ENCODE peak calls at places on chromosomes 3 and 15, in ten cellular contexts. L, B, P, H, U, Y, E, R, I and S are unnamed samples.

GRCh38 chr3:53046171-53047170 is 598 bp upstream of the SFMBT1 start:
- DNase-seq in R (peak; percentile 61), Y (peak; percentile 31), L (peak; percentile 55), H (peak; percentile 54), B (no peak), U (peak; percentile 65), I (peak; percentile 58), E (peak; percentile 71), P (peak; percentile 48), S (no peak)

GRCh38 chr15:71753346-71753745 is 57.0 kb upstream of the NR2E3 start:
- DNase-seq in B (no peak), L (no peak), I (no peak), P (no peak), R (no peak), H (no peak), U (no peak), E (no peak), Y (no peak), S (no peak)

GRCh38 chr3:54356299-54357037 is 234.1 kb downstream of the CACNA2D3 start:
- DNase-seq in U (no peak), I (no peak), L (peak; percentile 42), Y (no peak), B (peak; percentile 17), E (no peak), P (no peak), H (no peak), R (no peak), S (no peak)

GRCh38 chr3:42042747-42043115 is 48.4 kb upstream of the TRAK1 start:
- DNase-seq in I (no peak), E (no peak), Y (no peak), U (no peak), P (peak; percentile 29), H (no peak), R (no peak), L (no peak), B (no peak), S (no peak)

GRCh38 chr3:30964612-30965011 is 70.2 kb upstream of the GADL1 start:
- DNase-seq in R (no peak), H (no peak), L (no peak), Y (no peak), I (no peak), U (no peak), B (no peak), P (no peak), E (no peak), S (no peak)

GRCh38 chr15:40911139-40911538 is 16.9 kb downstream of the VPS18 start:
- DNase-seq in I (no peak), Y (no peak), E (no peak), L (no peak), H (no peak), P (no peak), B (no peak), U (no peak), R (no peak), S (no peak)

GRCh38 chr3:36540898-36541518 is 160.7 kb downstream of the STAC start:
- DNase-seq in E (no peak), H (no peak), B (no peak), U (no peak), P (no peak), R (peak; percentile 23), L (no peak), I (no peak), Y (peak; percentile 71), S (peak; percentile 50)

GRCh38 chr3:168801792-168802191 is 706.1 kb upstream of the GOLIM4 start:
- DNase-seq in P (no peak), L (no peak), R (no peak), E (no peak), H (no peak), I (no peak), Y (no peak), U (no peak), B (no peak), S (no peak)

GRCh38 chr15:78620839-78621421 is at the start of gene CHRNA3:
- DNase-seq in I (no peak), H (no peak), U (no peak), B (no peak), P (no peak), L (no peak), Y (peak; percentile 56), R (no peak), E (no peak), S (peak; percentile 62)

DNA sequence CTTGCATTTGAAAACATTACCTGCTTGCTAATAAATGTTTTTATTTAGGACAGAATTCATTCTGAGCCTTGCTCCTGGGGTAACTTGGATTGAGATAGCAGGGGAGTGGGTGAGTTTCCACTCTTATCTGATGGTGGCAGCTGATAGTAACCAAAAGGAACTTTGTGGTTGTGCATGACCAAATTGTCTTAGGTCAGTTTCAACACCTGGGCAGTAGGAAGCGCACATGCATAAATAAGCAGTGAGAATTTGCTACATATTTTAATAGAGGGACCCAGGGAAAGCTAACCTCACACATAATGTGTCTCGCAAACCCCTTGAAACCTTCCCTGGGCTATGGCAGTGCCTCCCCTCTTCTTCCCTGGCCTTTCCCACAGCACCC is 65.4 kb upstream of the XCR1 start:
- DNase-seq in B (no peak), E (no peak), Y (no peak), R (no peak), H (no peak), P (no peak), I (no peak), U (no peak), L (no peak), S (no peak)
- H3K4me1 ChIP-seq in B (no peaks in the 10 kb centered on the region), E (peaks cover 21% of the 10 kb centered on the region), Y (no peaks in the 10 kb centered on the region), R (no peaks in the 10 kb centered on the region), H (no peaks in the 10 kb centered on the region), P (no peaks in the 10 kb centered on the region), I (peaks cover 21% of the 10 kb centered on the region), U (no peaks in the 10 kb centered on the region), L (no peaks in the 10 kb centered on the region), S (no peaks in the 10 kb centered on the region)

DNA sequence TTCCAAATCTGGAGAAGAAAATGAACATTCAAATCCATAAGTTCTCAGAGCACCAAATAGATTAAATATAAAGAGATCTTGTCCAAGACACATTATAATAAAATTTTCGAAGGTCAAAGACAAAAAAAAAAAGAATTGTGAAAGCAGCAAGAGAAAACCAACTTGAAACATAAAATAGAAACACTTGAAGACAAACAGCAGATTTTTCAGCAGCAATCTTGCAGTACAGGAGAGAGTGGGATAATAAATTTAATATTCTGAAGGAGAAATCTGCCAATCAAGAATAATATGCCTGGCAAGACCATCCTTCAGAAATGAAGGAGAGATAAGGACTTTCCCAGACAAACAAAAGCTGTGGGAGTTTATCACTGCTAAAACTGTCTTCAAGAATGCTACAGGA is 150.5 kb upstream of the COL8A1 start:
- DNase-seq in E (no peak), P (no peak), L (no peak), H (no peak), B (no peak), U (no peak), I (no peak), Y (no peak), R (no peak), S (no peak)
- H3K9me3 ChIP-seq in E (no peaks in the 10 kb centered on the region), P (no peaks in the 10 kb centered on the region), L (no peaks in the 10 kb centered on the region), H (peaks cover 22% of the 10 kb centered on the region), B (peaks cover 8% of the 10 kb centered on the region), U (peaks cover 6% of the 10 kb centered on the region), I (no peaks in the 10 kb centered on the region), Y (no peaks in the 10 kb centered on the region), R (no peaks in the 10 kb centered on the region), S (no peaks in the 10 kb centered on the region)

DNA sequence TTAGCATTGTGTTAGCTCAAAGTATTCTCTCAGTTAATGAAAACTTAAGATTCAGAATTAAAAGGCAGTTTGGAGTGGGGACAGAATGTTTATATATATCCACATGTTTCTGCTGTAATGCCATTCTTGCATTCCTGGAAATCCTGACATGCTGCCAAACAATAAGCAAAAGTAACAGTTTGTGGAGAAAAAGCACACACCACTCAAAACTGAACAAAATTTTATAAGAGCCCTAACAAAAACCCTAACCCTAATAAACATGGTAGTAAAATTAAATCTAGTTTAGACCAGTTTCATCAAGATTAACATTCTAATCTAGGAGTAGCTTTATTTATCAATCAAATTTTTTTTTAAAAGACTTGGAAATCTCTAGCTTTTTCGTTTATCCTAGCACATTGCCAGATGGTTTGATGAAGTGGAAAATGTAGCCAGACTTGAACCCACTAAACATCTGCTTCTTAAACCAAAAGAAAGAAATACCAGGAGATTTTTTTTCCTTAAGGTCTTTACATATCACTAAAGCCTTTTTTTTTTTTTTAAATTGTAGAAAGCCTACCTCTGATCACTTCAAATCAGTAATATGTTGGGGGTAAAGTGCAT is 3.7 kb downstream of the TCAIM start:
- DNase-seq in R (no peak), H (no peak), U (no peak), B (no peak), I (no peak), L (no peak), Y (no peak), E (no peak), P (no peak), S (no peak)
- H3K4me1 ChIP-seq in R (peaks cover 9% of the 10 kb centered on the region), H (no peaks in the 10 kb centered on the region), U (no peaks in the 10 kb centered on the region), B (peaks cover 39% of the 10 kb centered on the region), I (peaks cover 14% of the 10 kb centered on the region), L (peaks cover 7% of the 10 kb centered on the region), Y (peaks cover 6% of the 10 kb centered on the region), E (peaks cover 19% of the 10 kb centered on the region), P (peaks cover 8% of the 10 kb centered on the region), S (peaks cover 5% of the 10 kb centered on the region)

DNA sequence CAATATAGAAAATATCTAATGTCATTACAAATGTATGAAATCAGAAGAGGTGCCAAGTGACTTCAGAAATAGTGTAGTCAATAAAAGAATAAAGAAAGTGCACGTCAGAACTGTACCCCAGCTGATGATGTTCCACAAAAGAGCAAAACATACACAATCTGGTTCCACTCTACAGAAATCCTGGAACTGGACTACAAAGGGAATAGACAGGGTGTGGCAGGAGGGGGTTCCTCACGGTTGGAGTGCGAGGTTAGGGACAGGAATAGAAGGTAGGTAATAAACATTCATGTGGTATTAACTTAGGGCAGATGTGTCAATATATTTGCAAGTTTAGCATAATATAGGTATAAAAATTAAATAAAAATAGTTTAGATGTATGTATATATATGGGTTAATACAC is 103.3 kb upstream of the GOLGA6L6 start:
- DNase-seq in I (no peak), R (no peak), Y (no peak), P (no peak), E (no peak), L (no peak), H (no peak), B (no peak), U (no peak), S (no peak)
- H3K9me3 ChIP-seq in I (no peaks in the 10 kb centered on the region), R (peaks cover 18% of the 10 kb centered on the region), Y (peaks cover 30% of the 10 kb centered on the region), P (no peaks in the 10 kb centered on the region), E (no peaks in the 10 kb centered on the region), L (no peaks in the 10 kb centered on the region), H (no peaks in the 10 kb centered on the region), B (no peaks in the 10 kb centered on the region), U (no peaks in the 10 kb centered on the region), S (peaks cover 20% of the 10 kb centered on the region)

GRCh38 chr3:23856286-23856685 is 50.5 kb downstream of the UBE2E1 start:
- DNase-seq in I (no peak), B (no peak), Y (no peak), R (no peak), H (no peak), U (no peak), L (no peak), P (no peak), E (no peak), S (no peak)
- H3K4me1 ChIP-seq in I (peaks cover 11% of the 10 kb centered on the region), B (peaks cover 31% of the 10 kb centered on the region), Y (peaks cover 25% of the 10 kb centered on the region), R (peaks cover 19% of the 10 kb centered on the region), H (no peaks in the 10 kb centered on the region), U (no peaks in the 10 kb centered on the region), L (peaks cover 7% of the 10 kb centered on the region), P (peaks cover 12% of the 10 kb centered on the region), E (peaks cover 35% of the 10 kb centered on the region), S (no peaks in the 10 kb centered on the region)